ENCODE peak calls at places on chromosomes 16 and 17, in seven cellular contexts. One of them, this sample, is unnamed.

GRCh38 chr16:49986351-49987124 is 38.5 kb upstream of the CNEP1R1 start:
- DNase-seq in H9: peak
- DNase-seq in IMR-90: peak
- DNase-seq in mesenchymal stem cell: no peak
- DNase-seq in H1: no peak
- DNase-seq in trophoblast cell: peak
- DNase-seq in mesendoderm: no peak
- DNase-seq in this sample: no peak

GRCh38 chr17:29615048-29615385 is 7.7 kb downstream of the CORO6 start:
- DNase-seq in mesendoderm: no peak
- DNase-seq in trophoblast cell: no peak
- DNase-seq in mesenchymal stem cell: peak
- DNase-seq in H9: no peak
- DNase-seq in H1: no peak
- DNase-seq in IMR-90: no peak
- DNase-seq in this sample: no peak

GRCh38 chr16:85903576-85903975 is 4.6 kb downstream of the IRF8 start:
- DNase-seq in IMR-90: no peak
- DNase-seq in H1: no peak
- DNase-seq in mesendoderm: no peak
- DNase-seq in H9: no peak
- DNase-seq in trophoblast cell: no peak
- DNase-seq in mesenchymal stem cell: no peak
- DNase-seq in this sample: no peak

GRCh38 chr16:60230666-60231065 is 1496.5 kb upstream of the GOT2 start:
- DNase-seq in H9: no peak
- DNase-seq in trophoblast cell: no peak
- DNase-seq in mesendoderm: no peak
- DNase-seq in H1: no peak
- DNase-seq in IMR-90: no peak
- DNase-seq in mesenchymal stem cell: no peak
- DNase-seq in this sample: no peak

GRCh38 chr17:77451271-77451893 is 310.6 kb downstream of the SEC14L1 start:
- DNase-seq in trophoblast cell: no peak
- DNase-seq in mesenchymal stem cell: peak
- DNase-seq in IMR-90: peak
- DNase-seq in mesendoderm: peak
- DNase-seq in H9: peak
- DNase-seq in H1: peak
- DNase-seq in this sample: peak

GRCh38 chr17:50422738-50423137 is 3.3 kb upstream of the ACSF2 start:
- DNase-seq in H9: no peak
- DNase-seq in H1: no peak
- DNase-seq in IMR-90: no peak
- DNase-seq in mesenchymal stem cell: no peak
- DNase-seq in trophoblast cell: no peak
- DNase-seq in mesendoderm: no peak
- DNase-seq in this sample: no peak

GRCh38 chr16:26981266-26981938 is 85.3 kb upstream of the C16orf82 start:
- DNase-seq in H1: no peak
- DNase-seq in mesendoderm: no peak
- DNase-seq in mesenchymal stem cell: peak
- DNase-seq in trophoblast cell: no peak
- DNase-seq in IMR-90: peak
- DNase-seq in H9: no peak
- DNase-seq in this sample: no peak

GRCh38 chr17:60372790-60373483 is 19.0 kb downstream of the USP32 start:
- DNase-seq in H1: no peak
- DNase-seq in mesenchymal stem cell: peak
- DNase-seq in mesendoderm: peak
- DNase-seq in IMR-90: peak
- DNase-seq in trophoblast cell: no peak
- DNase-seq in H9: no peak
- DNase-seq in this sample: no peak

DNA sequence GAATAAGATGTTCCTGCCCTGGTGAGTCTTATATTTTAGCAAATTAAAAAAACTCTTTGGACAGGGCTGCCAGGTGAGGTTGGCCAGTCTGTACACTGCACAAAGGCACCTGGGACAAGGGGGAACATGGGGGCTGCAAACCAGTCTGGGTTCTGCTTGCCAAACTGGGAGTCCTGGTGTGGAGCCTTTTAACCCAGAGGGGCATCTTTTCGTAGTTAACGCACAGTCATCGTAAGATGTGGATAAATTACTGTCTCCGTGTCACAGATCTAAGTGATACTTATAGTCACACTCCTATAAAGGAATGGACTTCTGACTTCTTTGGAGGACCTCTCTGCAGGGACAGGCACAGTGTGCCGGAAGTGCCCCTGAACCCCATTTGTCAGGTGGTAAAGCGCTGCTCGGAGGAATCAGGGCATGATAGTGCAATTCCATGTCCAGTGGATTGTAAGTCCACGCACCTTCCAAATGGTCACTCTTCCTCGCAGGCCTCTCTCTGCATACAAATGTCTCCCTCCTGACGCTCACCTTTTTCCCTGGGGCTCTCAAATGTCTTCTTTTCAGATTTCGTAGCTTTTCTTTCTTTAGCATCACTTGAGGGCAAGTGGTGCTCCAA is 14.7 kb downstream of the DEXI start:
- DNase-seq in H9: no peak
- DNase-seq in trophoblast cell: no peak
- DNase-seq in IMR-90: no peak
- DNase-seq in H1: no peak
- DNase-seq in mesendoderm: no peak
- DNase-seq in mesenchymal stem cell: no peak
- DNase-seq in this sample: no peak
- H2AK5ac ChIP-seq in H9: no peak
- H2AK5ac ChIP-seq in trophoblast cell: no peak
- H2AK5ac ChIP-seq in IMR-90: no peak
- H2AK5ac ChIP-seq in H1: no peak
- H2AK5ac ChIP-seq in mesendoderm: no peak
- H2AK5ac ChIP-seq in mesenchymal stem cell: no peak
- H2AK5ac ChIP-seq in this sample: no peak

GRCh38 chr17:7370853-7371252 is 10.0 kb upstream of the TNK1 start:
- DNase-seq in trophoblast cell: no peak
- DNase-seq in mesendoderm: no peak
- DNase-seq in mesenchymal stem cell: no peak
- DNase-seq in H1: no peak
- DNase-seq in H9: no peak
- DNase-seq in IMR-90: no peak
- DNase-seq in this sample: no peak
- H2AK5ac ChIP-seq in trophoblast cell: no peak
- H2AK5ac ChIP-seq in mesendoderm: no peak
- H2AK5ac ChIP-seq in mesenchymal stem cell: no peak
- H2AK5ac ChIP-seq in H1: no peak
- H2AK5ac ChIP-seq in H9: no peak
- H2AK5ac ChIP-seq in IMR-90: no peak
- H2AK5ac ChIP-seq in this sample: no peak

GRCh38 chr16:10791048-10791447 is 27.5 kb downstream of the TVP23A start:
- DNase-seq in H9: no peak
- DNase-seq in mesenchymal stem cell: no peak
- DNase-seq in H1: no peak
- DNase-seq in IMR-90: no peak
- DNase-seq in mesendoderm: no peak
- DNase-seq in trophoblast cell: no peak
- DNase-seq in this sample: no peak
- H2AK5ac ChIP-seq in H9: no peak
- H2AK5ac ChIP-seq in mesenchymal stem cell: no peak
- H2AK5ac ChIP-seq in H1: no peak
- H2AK5ac ChIP-seq in IMR-90: no peak
- H2AK5ac ChIP-seq in mesendoderm: no peak
- H2AK5ac ChIP-seq in trophoblast cell: no peak
- H2AK5ac ChIP-seq in this sample: no peak

DNA sequence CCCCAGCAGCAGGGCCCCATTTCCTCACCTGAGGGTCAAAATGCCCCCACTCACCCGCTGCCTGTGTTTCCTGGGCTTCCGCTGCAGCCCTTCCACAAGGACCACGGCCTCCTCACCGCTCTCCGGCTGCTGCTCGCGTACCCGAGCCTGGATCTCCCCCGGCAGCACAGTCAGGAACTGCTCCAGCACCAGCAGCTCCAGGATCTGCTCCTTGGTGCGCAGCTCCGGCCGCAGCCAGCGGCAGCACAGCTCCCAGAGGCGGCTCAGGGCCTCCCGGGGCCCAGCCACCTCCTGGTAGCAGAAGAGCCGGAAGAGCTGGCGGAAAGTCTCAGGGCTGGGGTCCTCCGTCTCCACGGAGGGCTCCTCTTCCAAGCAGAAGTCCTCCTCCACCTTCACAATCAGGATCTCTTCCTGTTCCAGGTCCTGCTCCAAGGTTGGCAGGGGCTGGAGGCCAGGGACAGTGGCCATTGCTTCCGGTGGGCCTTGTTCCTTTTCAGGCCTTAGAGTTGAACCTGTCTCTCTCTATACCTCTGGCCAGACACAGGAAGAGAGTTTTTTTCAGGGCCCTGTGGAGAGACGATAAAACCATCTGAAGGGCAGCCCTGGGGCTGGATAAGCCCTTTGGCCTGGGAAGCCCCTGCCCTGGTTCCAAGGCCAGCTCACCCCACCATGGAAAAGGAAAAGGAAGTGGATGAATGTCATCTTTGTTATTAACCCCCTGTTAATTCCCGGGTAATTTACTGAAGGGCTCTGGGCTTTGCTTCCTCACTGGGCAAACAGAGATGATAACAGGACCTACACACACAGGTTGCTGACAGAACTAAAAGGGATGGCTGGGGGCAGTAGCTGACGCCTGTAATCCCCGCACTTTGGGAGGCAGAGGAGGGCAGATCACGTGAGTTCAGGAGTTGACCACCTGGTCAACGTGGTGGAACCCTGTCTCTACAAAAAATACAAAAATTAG is 1.2 kb downstream of the ZNF500 start:
- DNase-seq in mesendoderm: no peak
- DNase-seq in trophoblast cell: no peak
- DNase-seq in H1: no peak
- DNase-seq in IMR-90: no peak
- DNase-seq in H9: no peak
- DNase-seq in mesenchymal stem cell: no peak
- DNase-seq in this sample: no peak
- H2AK5ac ChIP-seq in mesendoderm: no peak
- H2AK5ac ChIP-seq in trophoblast cell: no peak
- H2AK5ac ChIP-seq in H1: no peak
- H2AK5ac ChIP-seq in IMR-90: peak
- H2AK5ac ChIP-seq in H9: no peak
- H2AK5ac ChIP-seq in mesenchymal stem cell: peak
- H2AK5ac ChIP-seq in this sample: no peak

GRCh38 chr16:6976716-6977115 is 355.9 kb upstream of the RBFOX1 start:
- DNase-seq in H9: no peak
- DNase-seq in trophoblast cell: no peak
- DNase-seq in mesendoderm: no peak
- DNase-seq in H1: no peak
- DNase-seq in mesenchymal stem cell: no peak
- DNase-seq in IMR-90: no peak
- DNase-seq in this sample: no peak
- H2AK5ac ChIP-seq in H9: no peak
- H2AK5ac ChIP-seq in trophoblast cell: no peak
- H2AK5ac ChIP-seq in mesendoderm: no peak
- H2AK5ac ChIP-seq in H1: no peak
- H2AK5ac ChIP-seq in mesenchymal stem cell: no peak
- H2AK5ac ChIP-seq in IMR-90: no peak
- H2AK5ac ChIP-seq in this sample: no peak

This sample was measured in neuronal stem cell.